ENCODE peak calls at places on chromosomes 11 and 22, in five cellular contexts. C is H7, U is suprapubic skin, J is MM.1S, K is stomach. N is an unnamed sample. For H3K36me3, the result is how much of the 10 kb centered on the place peaks cover.

GRCh38 chr11:17753641-17754040 is 19.1 kb downstream of the KCNC1 start:
- DNase-seq in J (no peak), K (no peak), C (no peak), U (no peak), N (peak)

GRCh38 chr11:19243143-19243542 is 2.4 kb upstream of the E2F8 start:
- DNase-seq in U (no peak), K (no peak), C (no peak), J (peak), N (no peak)

GRCh38 chr11:65425105-65425970 is 2.7 kb downstream of the NEAT1 start:
- DNase-seq in U (peak), K (peak), C (peak), J (peak), N (peak)

GRCh38 chr11:75577198-75577597 is 15.1 kb downstream of the SERPINH1 start:
- DNase-seq in C (peak), K (peak), J (peak), U (no peak), N (no peak)

GRCh38 chr11:128246364-128247234 is 340.8 kb downstream of the ETS1 start:
- DNase-seq in K (no peak), J (no peak), U (peak), C (no peak), N (no peak)

GRCh38 chr11:108199446-108200321 is 22.8 kb downstream of the NPAT start:
- DNase-seq in K (no peak), U (no peak), J (no peak), C (peak), N (no peak)

GRCh38 chr11:65872555-65873279 is at the start of gene EFEMP2:
- DNase-seq in U (no peak), J (no peak), C (peak), K (no peak), N (peak)

GRCh38 chr11:133659542-133660201 is 127.4 kb upstream of the OPCML start:
- DNase-seq in U (no peak), J (no peak), K (no peak), C (no peak), N (no peak)

GRCh38 chr11:6925636-6926207 is 504 bp upstream of the ZNF215 start:
- DNase-seq in J (no peak), K (no peak), U (no peak), C (peak), N (no peak)

GRCh38 chr11:128716661-128717210 is 22.9 kb downstream of the FLI1 start:
- DNase-seq in J (peak), C (no peak), U (no peak), K (no peak), N (no peak)

GRCh38 chr11:70381872-70382842 is 16.2 kb upstream of the CTTN start:
- DNase-seq in K (no peak), J (no peak), U (no peak), C (peak), N (no peak)

GRCh38 chr11:70377645-70378044 is 20.7 kb upstream of the CTTN start:
- DNase-seq in C (no peak), J (no peak), K (no peak), U (no peak), N (no peak)

GRCh38 chr11:70381350-70381749 is 17.0 kb upstream of the CTTN start:
- DNase-seq in J (no peak), K (no peak), C (no peak), U (peak), N (no peak)

GRCh38 chr11:70376621-70377020 is 21.7 kb upstream of the CTTN start:
- DNase-seq in K (no peak), U (no peak), C (no peak), J (no peak), N (no peak)

GRCh38 chr11:70378506-70379134 is 19.7 kb upstream of the CTTN start:
- DNase-seq in J (no peak), K (no peak), U (no peak), C (no peak), N (no peak)
- H3K36me3 ChIP-seq in J (under half), K (under half), U (half or more), C (under half), N (under half)

GRCh38 chr11:62578541-62578940 is 4.8 kb upstream of the EEF1G start:
- DNase-seq in U (no peak), C (no peak), J (no peak), K (no peak), N (peak)
- H3K36me3 ChIP-seq in U (half or more), C (under half), J (under half), K (under half), N (under half)

DNA sequence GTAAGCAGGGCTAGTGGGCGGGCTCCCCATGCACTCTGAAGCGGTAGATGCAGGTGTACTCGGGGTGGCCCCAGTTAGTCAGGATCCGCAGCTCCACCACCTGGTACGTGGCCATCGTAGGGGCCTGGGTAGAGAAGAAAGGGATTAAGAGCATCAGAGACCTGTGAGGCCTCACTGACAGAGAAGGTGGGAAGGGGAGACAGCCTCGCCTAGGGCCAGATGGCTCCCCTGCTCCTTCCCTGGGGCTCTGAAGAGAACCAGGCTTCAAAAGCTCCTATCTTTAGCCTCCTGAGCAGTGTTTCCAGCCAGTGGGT is 19.6 kb downstream of the SUN2 start:
- DNase-seq in U (no peak), K (no peak), J (no peak), C (no peak), N (no peak)
- H3K36me3 ChIP-seq in U (half or more), K (half or more), J (under half), C (under half), N (half or more)

DNA sequence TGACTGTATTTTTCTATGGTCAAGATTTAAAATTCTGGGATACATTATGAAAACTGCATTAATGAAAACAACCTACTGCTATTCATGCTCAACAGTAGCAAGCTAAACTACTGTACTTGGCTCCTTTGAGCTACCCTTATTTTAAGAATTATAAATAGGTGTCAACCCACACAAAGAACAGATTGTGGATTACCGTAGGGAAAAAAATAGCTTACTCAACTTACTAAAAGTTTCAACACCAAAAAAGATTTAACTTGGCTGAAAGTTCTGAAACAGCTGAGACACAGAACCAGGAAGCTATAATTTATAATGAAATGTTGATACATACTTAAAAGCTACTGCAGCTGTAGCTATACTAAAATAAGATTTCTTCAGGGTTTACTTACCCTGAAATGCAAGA is 10.1 kb downstream of the LIN7C start:
- DNase-seq in J (no peak), C (no peak), K (no peak), U (no peak), N (no peak)
- H3K36me3 ChIP-seq in J (under half), C (under half), K (under half), U (half or more), N (under half)

GRCh38 chr11:119229736-119230135 is 23.6 kb downstream of the CBL start:
- DNase-seq in K (no peak), J (no peak), U (no peak), C (no peak), N (no peak)
- H3K36me3 ChIP-seq in K (under half), J (under half), U (under half), C (under half), N (under half)

GRCh38 chr11:63897459-63898156 is 19.4 kb downstream of the RCOR2 start:
- DNase-seq in J (no peak), U (no peak), K (no peak), C (no peak), N (no peak)

GRCh38 chr11:63904743-63905142 is 12.2 kb downstream of the RCOR2 start:
- DNase-seq in J (no peak), K (no peak), C (no peak), U (no peak), N (no peak)

GRCh38 chr11:63903884-63904283 is 13.1 kb downstream of the RCOR2 start:
- DNase-seq in C (peak), K (no peak), U (no peak), J (no peak), N (no peak)

GRCh38 chr11:63905179-63905578 is 11.8 kb downstream of the RCOR2 start:
- DNase-seq in C (peak), U (no peak), K (no peak), J (no peak), N (no peak)

GRCh38 chr11:63901660-63902059 is 15.3 kb downstream of the RCOR2 start:
- DNase-seq in K (no peak), U (no peak), C (peak), J (no peak), N (no peak)
- H3K36me3 ChIP-seq in K (half or more), U (half or more), C (half or more), J (under half), N (half or more)

DNA sequence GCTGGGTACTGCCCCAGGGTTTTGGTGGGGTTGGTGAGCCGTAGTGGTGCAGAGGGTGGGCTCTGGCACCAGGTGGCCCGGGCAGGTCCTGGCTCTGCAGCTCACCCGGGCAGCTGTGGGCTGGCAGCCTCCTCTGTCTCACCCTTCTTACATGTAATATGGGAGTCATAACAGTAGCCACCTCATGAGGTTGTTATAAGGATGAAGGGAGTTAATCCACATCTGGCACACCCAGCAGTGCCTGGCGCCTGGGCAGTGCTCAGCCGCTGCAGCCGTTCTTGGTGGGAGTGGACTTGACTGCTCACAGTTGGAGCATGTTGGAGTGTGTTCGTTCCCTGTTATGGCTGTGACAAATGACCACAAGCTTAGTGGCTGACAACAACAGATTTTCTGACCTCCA is 28.7 kb downstream of the IGHMBP2 start:
- DNase-seq in J (no peak), U (no peak), C (peak), K (no peak), N (peak)
- H3K36me3 ChIP-seq in J (under half), U (half or more), C (under half), K (half or more), N (under half)

GRCh38 chr11:85596886-85597285 is 30.3 kb downstream of the DLG2 start:
- DNase-seq in J (no peak), K (no peak), U (no peak), C (no peak), N (no peak)
- H3K36me3 ChIP-seq in J (under half), K (under half), U (under half), C (under half), N (under half)

DNA sequence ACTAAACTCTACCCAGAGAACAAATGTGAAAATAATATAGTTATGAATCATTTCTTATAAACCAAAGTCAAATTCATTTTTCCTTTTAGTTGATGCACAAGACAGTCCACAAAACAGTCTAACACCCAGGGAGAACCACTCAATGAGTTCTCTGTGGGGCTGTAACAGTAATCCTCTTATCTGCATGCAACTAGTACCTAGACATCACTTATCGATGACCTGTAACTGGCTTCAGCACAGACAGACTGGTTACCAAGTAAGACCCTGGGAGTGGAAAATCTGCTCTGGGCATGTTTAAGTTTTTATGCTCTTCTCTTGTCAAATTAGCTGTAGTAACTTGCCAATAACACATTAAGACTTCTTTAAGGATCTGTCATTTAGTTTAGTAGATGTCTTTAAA is 46.6 kb downstream of the PITPNB start:
- DNase-seq in K (no peak), C (no peak), U (no peak), J (no peak), N (no peak)
- H3K36me3 ChIP-seq in K (under half), C (under half), U (under half), J (under half), N (under half)

N was measured in kidney.